ENCODE peak calls at places on chromosomes 11 and 22, in ten cellular contexts. D is sigmoid colon, T is gastrocnemius medialis, Z is HCT116, Q is transverse colon, F is A549, H is body of pancreas, R is stomach, G is tibial nerve, A is breast epithelium. J is an unnamed sample. For H3K9me3, the result is how much of the 10 kb centered on the place peaks cover.

GRCh38 chr22:47032956-47033647 is 270.7 kb downstream of the TBC1D22A start:
- DNase-seq in D (peak), G (no peak), Q (peak), F (no peak), T (no peak), H (peak), A (no peak), R (peak), Z (no peak), J (peak)

GRCh38 chr11:68256331-68256741 is 15.4 kb downstream of the C11orf24 start:
- DNase-seq in H (no peak), Z (no peak), F (no peak), R (no peak), D (no peak), A (no peak), G (no peak), Q (no peak), T (no peak), J (no peak)

GRCh38 chr11:106917973-106918372 is 100.3 kb downstream of the GUCY1A2 start:
- DNase-seq in F (no peak), D (no peak), Q (no peak), R (no peak), H (no peak), Z (peak), G (no peak), T (no peak), A (no peak), J (no peak)

GRCh38 chr11:60831501-60832079 is 10.3 kb upstream of the CCDC86 start:
- DNase-seq in T (no peak), H (no peak), A (no peak), G (no peak), D (no peak), Q (no peak), F (no peak), R (no peak), Z (no peak), J (no peak)

GRCh38 chr11:80414766-80415165 is 973.9 kb upstream of the TENM4 start:
- DNase-seq in R (no peak), Q (no peak), G (no peak), H (no peak), T (no peak), Z (no peak), D (no peak), A (no peak), F (no peak), J (no peak)

GRCh38 chr11:122069946-122070345 is 46.1 kb downstream of the BLID start:
- DNase-seq in Z (no peak), R (peak), T (no peak), A (no peak), F (no peak), D (peak), G (peak), Q (peak), H (peak), J (peak)

GRCh38 chr11:13168281-13168680 is 109.3 kb upstream of the BMAL1 start:
- DNase-seq in H (peak), Z (no peak), F (no peak), G (no peak), R (peak), A (no peak), D (no peak), T (no peak), Q (no peak), J (no peak)

GRCh38 chr11:108131993-108132392 is 10.6 kb downstream of the ACAT1 start:
- DNase-seq in Z (no peak), F (no peak), R (no peak), G (no peak), T (no peak), A (no peak), H (no peak), D (no peak), Q (no peak), J (no peak)

GRCh38 chr22:17563936-17564391 is 666 bp downstream of the SLC25A18 start:
- DNase-seq in G (no peak), Q (peak), A (no peak), F (no peak), D (peak), R (no peak), Z (no peak), H (peak), T (peak), J (no peak)

GRCh38 chr11:69422645-69423044 is 58.8 kb upstream of the LINC01488 start:
- DNase-seq in F (no peak), T (no peak), G (no peak), Z (no peak), R (no peak), H (no peak), D (no peak), Q (no peak), A (no peak), J (no peak)

GRCh38 chr22:31492151-31492550 is 2.5 kb upstream of the EIF4ENIF1 start:
- DNase-seq in Q (no peak), R (no peak), T (no peak), D (no peak), A (no peak), F (no peak), G (no peak), H (no peak), Z (no peak), J (no peak)

GRCh38 chr22:29394931-29395581 is 6.7 kb upstream of the AP1B1 start:
- DNase-seq in F (peak), Z (peak), D (peak), R (peak), T (peak), Q (peak), A (peak), G (no peak), H (peak), J (peak)

GRCh38 chr11:83744620-83745192 is 458.5 kb upstream of the CCDC90B start:
- DNase-seq in T (no peak), R (no peak), G (no peak), H (no peak), Z (no peak), F (no peak), Q (no peak), D (no peak), A (no peak), J (no peak)

GRCh38 chr11:72831521-72832300 is 17.5 kb downstream of the ATG16L2 start:
- DNase-seq in A (peak), G (peak), D (peak), Q (peak), F (peak), R (peak), T (peak), Z (peak), H (peak), J (peak)

GRCh38 chr11:44949160-44950035 is 1.3 kb downstream of the TP53I11 start:
- DNase-seq in H (peak), F (peak), R (no peak), Z (no peak), Q (peak), A (no peak), G (no peak), T (no peak), D (no peak), J (no peak)

GRCh38 chr11:74819400-74819799 is 70.8 kb downstream of the RNF169 start:
- DNase-seq in R (no peak), F (no peak), Q (no peak), A (no peak), Z (no peak), G (no peak), D (no peak), T (no peak), H (no peak), J (no peak)

GRCh38 chr11:36672815-36673450 is 74.9 kb upstream of the RAG2 start:
- DNase-seq in R (no peak), F (no peak), Q (no peak), T (no peak), G (no peak), Z (peak), A (no peak), H (peak), D (no peak), J (no peak)

GRCh38 chr11:67302571-67303131 is 679 bp upstream of the SSH3 start:
- DNase-seq in H (peak), G (no peak), T (peak), F (no peak), Z (no peak), Q (peak), D (peak), A (peak), R (peak), J (peak)

GRCh38 chr11:44628730-44629361 is 63.4 kb downstream of the CD82 start:
- DNase-seq in Q (peak), A (no peak), Z (no peak), F (no peak), R (peak), H (no peak), T (peak), D (peak), G (no peak), J (peak)

GRCh38 chr11:112013501-112014164 is 11.6 kb upstream of the DLAT start:
- DNase-seq in G (no peak), Q (no peak), R (no peak), Z (no peak), F (no peak), A (no peak), D (no peak), T (no peak), H (no peak), J (no peak)
- TF ChIP-seq POLR2A in G (no peak), Q (no peak), R (no peak), Z (no peak), F (no peak), A (no peak), D (no peak), T (no peak), H (no peak), J (no peak)

GRCh38 chr11:93541154-93541553 is 2.0 kb downstream of the SMCO4 start:
- DNase-seq in G (no peak), A (no peak), Q (no peak), T (no peak), H (no peak), Z (no peak), R (no peak), D (no peak), F (no peak), J (no peak)

GRCh38 chr11:93540337-93540736 is 2.9 kb downstream of the SMCO4 start:
- DNase-seq in R (no peak), Q (no peak), H (no peak), D (no peak), Z (no peak), F (no peak), A (no peak), G (no peak), T (no peak), J (no peak)

GRCh38 chr11:93537767-93538261 is 5.4 kb downstream of the SMCO4 start:
- DNase-seq in T (peak), R (peak), G (no peak), Q (no peak), F (no peak), D (no peak), Z (no peak), A (no peak), H (peak), J (no peak)

GRCh38 chr11:93536346-93536871 is 6.8 kb downstream of the SMCO4 start:
- DNase-seq in D (no peak), F (no peak), A (no peak), Q (no peak), T (no peak), Z (no peak), R (no peak), H (no peak), G (no peak), J (no peak)

GRCh38 chr11:93537022-93537421 is 6.2 kb downstream of the SMCO4 start:
- DNase-seq in H (peak), F (no peak), A (no peak), G (no peak), T (peak), Z (no peak), D (no peak), R (peak), Q (no peak), J (no peak)
- H3K9me3 ChIP-seq in H (under half), F (under half), A (under half), G (under half), T (under half), Z (under half), D (under half), R (under half), Q (under half), J (under half)

GRCh38 chr11:58579192-58580129 is 598 bp downstream of the ZFP91 start:
- DNase-seq in F (peak), R (peak), A (peak), H (peak), Q (peak), G (peak), T (peak), D (peak), Z (peak), J (peak)
- TF ChIP-seq POLR2A in F (peak), R (peak), A (peak), H (peak), Q (peak), G (peak), T (peak), D (peak), Z (peak), J (peak)

GRCh38 chr11:2085251-2086066 is 53.7 kb downstream of the IGF2 start:
- DNase-seq in Q (no peak), G (no peak), T (no peak), Z (no peak), R (peak), H (no peak), A (peak), D (peak), F (no peak), J (peak)
- H3K9me3 ChIP-seq in Q (under half), G (under half), T (under half), Z (under half), R (under half), H (under half), A (under half), D (under half), F (under half), J (under half)